ENCODE peak calls at places on chromosomes 11 and 22, in six cellular contexts. K is IMR-90; Q is effector memory CD4-positive, alpha-beta T cell; L is Peyer's patch; P is heart left ventricle; H is left ventricle myocardium inferior. E is an unnamed sample.

GRCh38 chr22:28231423-28231822 is 312.4 kb upstream of the PITPNB start:
- DNase-seq in H (no peak), K (peak; percentile 52), P (no peak), Q (no peak), L (no peak), E (no peak)

GRCh38 chr11:119380160-119380815 is 1.2 kb downstream of the USP2 start:
- DNase-seq in H (no peak), Q (no peak), P (no peak), L (no peak), K (no peak), E (no peak)

GRCh38 chr11:130177782-130178181 is 18.2 kb downstream of the ST14 start:
- DNase-seq in H (no peak), Q (no peak), K (no peak), P (no peak), L (no peak), E (no peak)

GRCh38 chr11:126945319-126945718 is 55.3 kb downstream of the KIRREL3 start:
- DNase-seq in K (no peak), P (no peak), L (no peak), Q (no peak), H (no peak), E (no peak)

GRCh38 chr11:86800076-86800955 is at the start of gene PRSS23:
- DNase-seq in L (no peak), P (peak; percentile 74), K (peak; percentile 44), H (peak; percentile 66), Q (no peak), E (no peak)

GRCh38 chr11:22920939-22921565 is 60.8 kb upstream of the CCDC179 start:
- DNase-seq in P (no peak), K (peak; percentile 76), L (no peak), Q (no peak), H (no peak), E (peak; percentile 46)

GRCh38 chr22:29316429-29316828 is 932 bp upstream of the RASL10A start:
- DNase-seq in P (no peak), K (no peak), Q (no peak), H (no peak), L (no peak), E (no peak)

GRCh38 chr22:20276468-20276867 is 8.3 kb upstream of the RTN4R start:
- DNase-seq in K (no peak), P (no peak), Q (no peak), L (no peak), H (no peak), E (no peak)

GRCh38 chr11:73323464-73323863 is 15.4 kb downstream of the ARHGEF17 start:
- DNase-seq in H (peak; percentile 85), K (peak; percentile 77), Q (no peak), L (peak; percentile 21), P (peak; percentile 91), E (no peak)

GRCh38 chr11:117479372-117479771 is 151.7 kb downstream of the CEP164 start:
- DNase-seq in K (no peak), H (no peak), P (no peak), L (no peak), Q (no peak), E (no peak)

GRCh38 chr22:35606916-35607315 is 10.2 kb downstream of the MB start:
- DNase-seq in H (no peak), P (no peak), K (no peak), Q (no peak), L (no peak), E (no peak)

GRCh38 chr22:19631899-19632670 is 82.2 kb upstream of the SEPTIN5 start:
- DNase-seq in K (peak; percentile 27), H (no peak), L (no peak), Q (no peak), P (no peak), E (peak; percentile 1)

GRCh38 chr11:67538306-67538705 is 15.1 kb upstream of the CABP2 start:
- DNase-seq in P (no peak), K (no peak), L (no peak), Q (no peak), H (no peak), E (no peak)

GRCh38 chr22:39431821-39432251 is 25.0 kb upstream of the MGAT3 start:
- DNase-seq in H (peak; percentile 54), K (peak; percentile 34), Q (no peak), L (no peak), P (peak; percentile 80), E (no peak)

GRCh38 chr11:101582242-101583052 is 1.4 kb downstream of the TRPC6 start:
- DNase-seq in P (no peak), H (peak; percentile 14), Q (no peak), L (no peak), K (peak; percentile 31), E (no peak)

GRCh38 chr11:64765841-64766682 is 6.3 kb upstream of the PYGM start:
- DNase-seq in P (no peak), H (no peak), L (peak; percentile 17), Q (no peak), K (no peak), E (no peak)

GRCh38 chr22:27438271-27438980 is 363.1 kb downstream of the MN1 start:
- DNase-seq in H (no peak), K (peak; percentile 9), Q (no peak), P (no peak), L (no peak), E (no peak)

GRCh38 chr11:5922749-5923426 is 19.2 kb upstream of the OR56A3 start:
- DNase-seq in K (no peak), H (no peak), L (no peak), Q (no peak), P (no peak), E (no peak)

GRCh38 chr11:110509485-110509884 is 79.7 kb downstream of the FDX1 start:
- DNase-seq in L (no peak), H (no peak), K (no peak), P (no peak), Q (no peak), E (no peak)

GRCh38 chr11:75565916-75566762 is 4.1 kb downstream of the SERPINH1 start:
- DNase-seq in K (no peak), Q (no peak), H (no peak), P (no peak), L (no peak), E (no peak)

GRCh38 chr22:22935546-22936157 is 48.0 kb downstream of the IGLL5 start:
- DNase-seq in Q (no peak), H (no peak), P (no peak), K (no peak), L (peak; percentile 90), E (no peak)

GRCh38 chr22:40077646-40078016 is 82.9 kb downstream of the FAM83F start:
- DNase-seq in H (no peak), Q (no peak), L (no peak), P (no peak), K (no peak), E (no peak)

GRCh38 chr11:36627006-36627405 is 29.0 kb upstream of the RAG2 start:
- DNase-seq in P (no peak), H (no peak), Q (no peak), K (no peak), L (no peak), E (no peak)

GRCh38 chr22:23381661-23382427 is 198.2 kb downstream of the IGLL1 start:
- DNase-seq in K (no peak), L (no peak), H (no peak), P (no peak), Q (no peak), E (no peak)

GRCh38 chr11:131977854-131978253 is 607.4 kb downstream of the NTM start:
- DNase-seq in Q (no peak), K (peak; percentile 77), P (no peak), L (no peak), H (no peak), E (peak; percentile 43)

GRCh38 chr11:11520231-11521015 is 101.4 kb downstream of the GALNT18 start:
- DNase-seq in H (no peak), K (no peak), L (no peak), Q (no peak), P (no peak), E (no peak)

GRCh38 chr11:18731949-18732821 is 6.2 kb upstream of the IGSF22 start:
- DNase-seq in P (no peak), H (peak; percentile 55), Q (peak; percentile 36), L (peak; percentile 70), K (peak; percentile 38), E (no peak)

GRCh38 chr11:96313163-96313562 is 29.8 kb downstream of the MAML2 start:
- DNase-seq in L (no peak), P (no peak), Q (no peak), H (no peak), K (no peak), E (no peak)

GRCh38 chr22:41687901-41688364 is 734 bp downstream of the SNU13 start:
- DNase-seq in K (peak; percentile 22), P (no peak), H (no peak), L (peak; percentile 34), Q (no peak), E (no peak)

GRCh38 chr11:14924291-14924690 is 32.3 kb upstream of the CYP2R1 start:
- DNase-seq in H (no peak), P (no peak), L (no peak), Q (no peak), K (no peak), E (no peak)

GRCh38 chr11:23364076-23364475 is 503.8 kb upstream of the CCDC179 start:
- DNase-seq in K (peak; percentile 2), P (no peak), L (no peak), Q (no peak), H (no peak), E (no peak)

DNA sequence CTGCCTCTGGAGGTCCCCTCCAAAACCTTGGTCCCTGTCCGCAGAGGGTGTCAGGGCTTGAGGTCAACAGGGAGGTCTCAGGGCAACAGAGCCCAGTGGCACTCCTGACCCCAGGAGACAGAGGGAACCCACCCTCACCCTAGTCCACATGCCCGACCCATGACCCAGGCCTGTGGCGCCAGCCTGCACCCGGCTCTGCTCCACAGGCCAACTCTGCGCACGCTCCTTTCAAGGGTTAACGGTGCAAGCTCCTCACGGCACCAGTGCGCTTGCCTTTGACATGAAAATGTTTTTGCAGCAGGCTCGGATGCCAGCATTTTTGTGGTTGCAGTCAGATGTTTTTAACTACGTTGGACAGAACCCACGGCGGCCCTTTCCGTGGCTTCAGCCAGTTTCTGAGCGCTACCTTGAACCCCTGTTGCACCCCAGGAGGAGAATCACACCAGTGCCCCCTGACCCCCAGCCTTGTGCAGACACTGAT is 68.6 kb downstream of the CDKN1C start:
- DNase-seq in K (peak; percentile 81), L (no peak), P (no peak), Q (no peak), H (peak; percentile 11), E (peak; percentile 66)
- H3K9me3 ChIP-seq in K (peaks cover 10% of the 10 kb centered on the region), L (peaks cover 7% of the 10 kb centered on the region), P (peaks cover 19% of the 10 kb centered on the region), Q (peaks cover 6% of the 10 kb centered on the region), H (peaks cover 27% of the 10 kb centered on the region), E (peaks cover 51% of the 10 kb centered on the region)

GRCh38 chr11:62179995-62180394 is 10.0 kb upstream of the SCGB1D1 start:
- DNase-seq in P (no peak), H (no peak), L (no peak), Q (no peak), K (no peak), E (no peak)
- H3K27me3 ChIP-seq in P (no peaks in the 10 kb centered on the region), H (peaks cover 24% of the 10 kb centered on the region), L (no peaks in the 10 kb centered on the region), Q (no peaks in the 10 kb centered on the region), K (peaks cover 5% of the 10 kb centered on the region), E (peaks cover 12% of the 10 kb centered on the region)

GRCh38 chr22:37229012-37229804 is 14.9 kb downstream of the RAC2 start:
- DNase-seq in L (peak; percentile 46), K (peak; percentile 87), P (no peak), Q (no peak), H (no peak), E (peak; percentile 61)
- H3K4me3 ChIP-seq in L (no peak overlapping the region), K (no peak overlapping the region), P (no peak overlapping the region), Q (peak overlapping the region; percentile 29), H (no peak overlapping the region), E (no peak overlapping the region)

DNA sequence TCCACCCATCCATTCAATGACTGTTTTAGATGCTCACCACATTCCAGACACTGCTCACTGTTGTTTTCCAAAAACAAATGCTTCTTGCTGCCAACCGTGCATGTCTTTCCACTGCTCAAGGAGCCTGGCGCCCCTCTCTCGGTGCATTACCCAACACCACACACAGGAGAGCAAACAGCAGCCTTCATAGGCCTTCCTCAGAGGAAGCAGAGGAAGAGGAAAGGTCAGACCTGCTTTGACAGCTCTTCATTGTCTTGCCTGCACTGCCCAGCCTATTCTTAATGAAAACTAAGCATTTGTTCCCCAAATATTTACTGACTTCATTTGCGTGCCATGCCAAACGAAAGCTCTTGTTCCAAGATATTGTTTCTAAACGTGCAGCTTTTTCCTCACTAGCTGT is 1129.2 kb downstream of the TBC1D22A start:
- DNase-seq in P (no peak), H (no peak), Q (no peak), L (no peak), K (no peak), E (no peak)
- H3K9me3 ChIP-seq in P (peaks cover 20% of the 10 kb centered on the region), H (peaks cover 25% of the 10 kb centered on the region), Q (no peaks in the 10 kb centered on the region), L (no peaks in the 10 kb centered on the region), K (peaks cover 44% of the 10 kb centered on the region), E (peaks cover 61% of the 10 kb centered on the region)

E was measured in AG04450.